ENCODE peak calls at places on chromosome 14, in four cellular contexts. A, L, J and S are unnamed samples.

GRCh38 chr14:92340938-92341337 is 18.0 kb downstream of the SLC24A4 start:
- DNase-seq in J (no peak), A (no peak), L (no peak), S (no peak)

GRCh38 chr14:69323266-69323966 is 63.5 kb downstream of the GALNT16 start:
- DNase-seq in L (no peak), J (no peak), A (no peak), S (no peak)

GRCh38 chr14:80850197-80850814 is 91.2 kb downstream of the CEP128 start:
- DNase-seq in J (no peak), A (no peak), L (no peak), S (no peak)

GRCh38 chr14:65560340-65561027 is 148.0 kb downstream of the FUT8 start:
- DNase-seq in A (no peak), L (no peak), J (no peak), S (no peak)

GRCh38 chr14:81430284-81430683 is 30.2 kb upstream of the STON2 start:
- DNase-seq in A (no peak), J (no peak), L (no peak), S (no peak)

GRCh38 chr14:24274101-24274543 is 2.7 kb upstream of the RABGGTA start:
- DNase-seq in L (no peak), A (no peak), J (peak), S (no peak)

GRCh38 chr14:73008501-73008900 is 18.4 kb downstream of the ZFYVE1 start:
- DNase-seq in A (no peak), J (no peak), L (peak), S (no peak)

GRCh38 chr14:39140170-39140569 is 26.0 kb downstream of the GEMIN2 start:
- DNase-seq in J (no peak), A (no peak), L (no peak), S (no peak)

GRCh38 chr14:35533357-35534129 is 421 bp upstream of the INSM2 start:
- DNase-seq in J (peak), A (no peak), L (no peak), S (peak)

GRCh38 chr14:56731187-56731586 is 79.1 kb downstream of the OTX2 start:
- DNase-seq in A (no peak), J (no peak), L (no peak), S (no peak)

GRCh38 chr14:90556050-90556477 is 159.2 kb downstream of the CALM1 start:
- DNase-seq in J (no peak), L (no peak), A (no peak), S (no peak)

GRCh38 chr14:35244542-35244941 is 47.6 kb upstream of the PSMA6 start:
- DNase-seq in A (no peak), J (no peak), L (no peak), S (no peak)

GRCh38 chr14:64698899-64699298 is 5.3 kb upstream of the PLEKHG3 start:
- DNase-seq in A (no peak), J (no peak), L (no peak), S (no peak)

GRCh38 chr14:23660290-23661226 is 24.4 kb downstream of the DHRS2 start:
- DNase-seq in J (no peak), L (no peak), A (no peak), S (no peak)

GRCh38 chr14:86934196-86934595 is 1058.8 kb downstream of the GALC start:
- DNase-seq in A (no peak), J (no peak), L (no peak), S (no peak)

GRCh38 chr14:91225025-91225424 is 19.5 kb downstream of the GPR68 start:
- DNase-seq in L (no peak), A (no peak), J (no peak), S (no peak)

GRCh38 chr14:67513631-67514108 is 19.4 kb upstream of the PLEKHH1 start:
- DNase-seq in J (peak), L (no peak), A (no peak), S (no peak)

GRCh38 chr14:45135181-45135580 is 549 bp upstream of the FANCM start:
- DNase-seq in A (no peak), J (no peak), L (no peak), S (no peak)